ENCODE peak calls at places on chromosomes 7 and 10, in four cellular contexts. Q is suprapubic skin, W is right lobe of liver, F is mucosa of descending colon. V is an unnamed sample.

GRCh38 chr7:129840757-129841156 is 112.0 kb downstream of the UBE2H start:
- DNase-seq in Q (no peak), W (no peak), F (no peak), V (no peak)

GRCh38 chr10:131636841-131637724 is 263.7 kb upstream of the PPP2R2D start:
- DNase-seq in Q (no peak), W (no peak), F (no peak), V (no peak)

GRCh38 chr10:7494034-7494433 is 83.2 kb upstream of the SFMBT2 start:
- DNase-seq in Q (no peak), W (no peak), F (no peak), V (no peak)

GRCh38 chr7:107920048-107920772 is 29.2 kb downstream of the DLD start:
- DNase-seq in Q (no peak), W (no peak), F (no peak), V (no peak)

GRCh38 chr7:138556771-138557484 is 96.9 kb downstream of the TRIM24 start:
- DNase-seq in Q (no peak), W (no peak), F (no peak), V (no peak)

GRCh38 chr7:50832744-50833143 is 50.0 kb upstream of the GRB10 start:
- DNase-seq in Q (no peak), W (no peak), F (no peak), V (peak; percentile 11)

GRCh38 chr10:35848412-35848811 is 206.3 kb upstream of the FZD8 start:
- DNase-seq in Q (no peak), W (no peak), F (no peak), V (no peak)

GRCh38 chr7:92880212-92881090 is 44.1 kb upstream of the CDK6 start:
- DNase-seq in Q (no peak), W (peak; percentile 23), F (no peak), V (no peak)

GRCh38 chr7:39919646-39920045 is 30.4 kb upstream of the CDK13 start:
- DNase-seq in Q (no peak), W (peak; percentile 88), F (no peak), V (no peak)

GRCh38 chr7:30367561-30367960 is 83.2 kb downstream of the ZNRF2 start:
- DNase-seq in Q (no peak), W (no peak), F (no peak), V (no peak)

GRCh38 chr7:103967401-103967800 is 22.1 kb downstream of the RELN start:
- DNase-seq in Q (no peak), W (no peak), F (no peak), V (no peak)

DNA sequence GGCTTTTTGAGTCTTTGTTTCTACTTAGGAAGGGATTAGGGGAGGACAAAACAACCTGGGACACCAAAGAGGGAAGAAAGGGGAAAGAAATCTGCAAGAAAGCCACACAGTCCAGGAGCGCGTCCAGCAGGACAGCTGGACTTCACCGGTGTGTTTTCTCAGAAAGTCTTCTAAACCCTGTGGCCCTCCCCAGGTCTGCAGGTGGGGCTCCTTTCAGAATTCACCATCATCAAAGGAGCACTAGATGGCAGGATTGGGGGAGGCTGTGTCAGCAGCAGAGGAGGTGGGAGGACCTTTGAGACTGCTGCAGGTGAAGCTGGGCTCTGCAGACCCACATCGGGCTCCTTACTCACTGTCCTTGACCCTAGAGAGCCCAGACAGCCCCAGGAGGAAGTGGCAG is 13.9 kb upstream of the DRGX start:
- DNase-seq in Q (no peak), W (no peak), F (no peak), V (no peak)
- H3K4me3 ChIP-seq in Q (no peak overlapping the region), W (no peak overlapping the region), F (no peak overlapping the region), V (no peak overlapping the region)

GRCh38 chr7:27302590-27302989 is 60.0 kb downstream of the EVX1 start:
- DNase-seq in Q (no peak), W (no peak), F (no peak), V (no peak)
- TF ChIP-seq CTCF in Q (no peak), W (no peak), F (no peak), V (no peak)

DNA sequence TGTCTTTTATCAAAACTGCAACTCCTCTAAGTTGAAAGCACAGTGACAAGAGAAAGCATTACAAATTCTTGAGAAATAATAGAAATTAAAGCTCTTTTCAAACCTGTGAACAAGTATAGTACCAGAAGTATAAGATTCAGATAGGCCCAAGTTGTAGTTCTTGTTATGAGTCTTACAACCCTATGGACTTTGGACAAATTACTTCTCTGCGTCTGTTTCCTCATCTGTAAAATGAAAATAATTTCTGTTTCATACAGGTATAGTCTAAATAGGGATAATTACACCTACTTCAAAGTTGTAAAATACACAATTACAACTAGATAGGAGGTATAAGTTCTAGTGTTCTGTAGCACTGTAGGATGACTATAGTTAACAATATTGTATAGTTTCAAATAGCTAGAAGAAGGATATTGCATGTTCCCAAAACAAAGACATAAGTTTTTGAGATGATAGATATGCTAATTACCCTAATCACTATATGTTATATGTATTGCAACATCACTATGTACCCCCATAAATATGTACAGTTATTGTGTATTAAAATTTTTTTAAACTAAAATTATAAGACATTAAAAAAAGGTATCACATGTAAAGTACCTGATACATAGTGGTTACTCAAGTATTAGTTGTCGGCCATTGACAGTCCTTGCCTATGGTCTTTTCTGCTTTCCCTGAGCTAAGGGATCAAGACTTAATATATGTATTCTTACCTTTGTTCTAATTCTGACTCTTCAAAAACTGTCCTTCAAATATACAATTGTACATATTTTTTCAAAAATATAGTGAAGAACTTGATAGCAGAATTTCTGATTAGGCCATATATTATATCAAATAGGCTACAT is 1.8 kb upstream of the WASL start:
- DNase-seq in Q (no peak), W (no peak), F (no peak), V (no peak)
- H3K4me3 ChIP-seq in Q (no peak overlapping the region), W (no peak overlapping the region), F (no peak overlapping the region), V (no peak overlapping the region)

GRCh38 chr10:73997479-73997805 is 474 bp upstream of the VCL start:
- DNase-seq in Q (no peak), W (no peak), F (no peak), V (no peak)

GRCh38 chr10:73999703-74000102 is 1.8 kb downstream of the VCL start:
- DNase-seq in Q (no peak), W (no peak), F (no peak), V (no peak)

GRCh38 chr10:74000892-74001669 is 3.2 kb downstream of the VCL start:
- DNase-seq in Q (no peak), W (no peak), F (no peak), V (no peak)

GRCh38 chr10:73997806-73998622 is at the start of gene VCL:
- DNase-seq in Q (peak; percentile 98), W (peak; percentile 99), F (peak; percentile 99), V (peak; percentile 86)

DNA sequence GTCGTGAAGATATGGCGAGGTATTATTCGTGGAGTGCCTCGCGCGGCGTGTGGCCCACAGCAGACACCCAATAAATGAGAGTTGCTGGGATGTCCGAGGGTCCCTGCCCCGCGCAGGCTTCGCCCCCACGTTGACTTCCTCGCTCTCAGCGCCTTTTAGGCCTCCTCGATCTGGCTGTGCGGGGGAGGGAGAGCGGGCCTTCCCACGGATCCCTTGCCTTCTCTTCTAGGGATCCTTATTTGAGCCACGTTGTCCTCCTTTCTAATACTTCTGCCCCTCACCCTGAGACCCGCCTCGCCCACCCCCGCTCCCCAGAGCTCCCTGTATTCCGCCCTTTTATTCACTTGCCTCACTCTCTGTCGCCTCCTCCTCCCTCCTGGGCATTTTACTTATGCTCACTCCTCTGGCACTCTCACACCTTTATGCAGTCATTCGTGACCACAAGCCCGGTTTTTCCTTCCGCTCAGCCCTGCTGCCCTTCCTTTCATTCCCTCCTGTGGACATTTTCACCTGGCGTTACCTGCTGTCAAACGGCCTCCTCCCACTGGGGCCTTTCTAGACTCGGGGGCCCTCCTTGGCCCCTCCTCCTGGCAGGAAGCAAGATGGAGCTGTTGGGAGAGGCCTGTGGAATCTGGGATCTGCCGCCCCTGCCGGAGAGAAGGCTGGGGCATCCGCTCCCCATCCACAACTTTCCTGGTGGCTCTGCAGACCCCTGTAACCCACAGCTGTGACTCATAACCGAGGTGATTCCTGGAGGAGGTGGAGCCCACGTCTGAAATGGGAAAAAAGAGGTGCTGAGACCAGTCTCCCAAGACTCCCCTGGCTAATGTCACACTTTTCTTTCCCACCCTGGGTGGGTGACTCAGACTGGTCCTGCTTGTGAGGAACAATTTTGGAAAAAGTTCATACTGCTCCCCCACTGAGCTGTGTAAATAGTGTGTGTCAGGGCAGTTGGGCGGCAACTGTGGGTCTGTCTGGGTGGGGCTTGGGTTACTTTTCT is 1.0 kb downstream of the VCL start:
- DNase-seq in Q (peak; percentile 79), W (peak; percentile 67), F (peak; percentile 80), V (no peak)
- TF ChIP-seq CTCF in Q (peak; percentile 55), W (peak; percentile 2), F (no peak), V (peak; percentile 75)

GRCh38 chr10:42878134-42878820 is 95.7 kb downstream of the BMS1 start:
- DNase-seq in Q (no peak), W (no peak), F (no peak), V (no peak)
- H3K4me3 ChIP-seq in Q (no peak overlapping the region), W (no peak overlapping the region), F (no peak overlapping the region), V (no peak overlapping the region)

DNA sequence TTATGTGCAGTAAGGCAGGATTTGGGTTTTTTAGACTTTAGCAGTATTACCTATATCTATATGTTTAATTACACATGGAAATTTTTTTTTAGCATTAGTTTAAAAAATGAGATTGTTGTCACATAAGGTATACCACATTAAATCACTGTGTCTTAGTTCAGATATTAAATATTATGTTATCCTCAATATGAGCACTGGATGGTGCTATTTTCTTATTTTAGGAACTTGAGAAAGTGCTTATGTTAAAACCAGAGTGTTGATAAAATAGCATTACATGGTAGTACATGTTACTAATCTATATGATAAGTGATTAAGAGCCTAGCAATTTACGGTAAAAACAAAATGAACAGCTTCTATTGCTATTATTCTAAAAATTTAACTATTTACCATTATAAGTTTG is 28.8 kb downstream of the MIOS start:
- DNase-seq in Q (no peak), W (no peak), F (no peak), V (peak; percentile 3)
- TF ChIP-seq CTCF in Q (peak; percentile 7), W (peak; percentile 40), F (no peak), V (peak; percentile 10)

GRCh38 chr10:51937736-51938135 is 238.3 kb upstream of the CSTF2T start:
- DNase-seq in Q (no peak), W (no peak), F (no peak), V (peak; percentile 60)
- H3K4me3 ChIP-seq in Q (no peak overlapping the region), W (no peak overlapping the region), F (no peak overlapping the region), V (peak overlapping the region; percentile 11)

DNA sequence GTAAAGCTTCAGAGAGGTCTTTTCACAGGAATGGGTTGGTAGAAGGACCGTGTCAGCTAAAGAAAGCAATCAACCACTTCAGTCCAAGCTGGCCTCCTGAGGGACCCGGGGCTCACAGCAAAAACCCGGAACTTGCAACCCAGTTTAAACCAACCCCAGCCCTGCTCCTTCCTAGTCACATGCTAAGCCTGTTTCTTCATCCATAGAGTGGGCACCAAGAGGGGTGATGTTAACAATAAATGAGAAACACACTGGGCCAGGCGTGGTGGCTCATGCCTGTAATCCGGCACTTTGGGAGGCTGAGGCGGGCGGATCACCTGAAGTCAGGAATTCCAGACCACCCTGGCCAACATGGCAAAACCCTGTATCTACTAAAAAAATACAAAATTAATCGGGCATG is 12.1 kb upstream of the NPFFR1 start:
- DNase-seq in Q (no peak), W (no peak), F (no peak), V (no peak)
- TF ChIP-seq CTCF in Q (no peak), W (no peak), F (no peak), V (no peak)

GRCh38 chr7:150568714-150569113 is 1.5 kb downstream of the GIMAP4 start:
- DNase-seq in Q (no peak), W (no peak), F (no peak), V (no peak)
- H3K4me3 ChIP-seq in Q (peak overlapping the region; percentile 39), W (peak overlapping the region; percentile 52), F (no peak overlapping the region), V (no peak overlapping the region)

V was measured in AG09309.